ENCODE peak calls at places on chromosomes 12 and 14, in ten cellular contexts. C, R, W, K, H, D, J, E, Q and Y are unnamed samples.

GRCh38 chr14:69312608-69313007 is 52.6 kb downstream of the GALNT16 start:
- DNase-seq in D (no peak), W (no peak), K (no peak), Q (no peak), E (no peak), R (no peak), C (no peak), J (no peak), H (no peak), Y (no peak)

GRCh38 chr12:87704374-87704773 is 324.8 kb downstream of the C12orf50 start:
- DNase-seq in C (no peak), J (no peak), D (no peak), H (no peak), R (no peak), E (no peak), Q (no peak), K (no peak), W (no peak), Y (no peak)

GRCh38 chr12:104890463-104891096 is 67.5 kb downstream of the SLC41A2 start:
- DNase-seq in J (no peak), H (no peak), D (no peak), K (no peak), E (no peak), W (no peak), R (no peak), Q (no peak), C (no peak), Y (no peak)

GRCh38 chr12:99372257-99372933 is 275.2 kb upstream of the GARIN6 start:
- DNase-seq in W (no peak), R (no peak), K (no peak), D (no peak), E (no peak), Q (no peak), H (no peak), C (no peak), J (no peak), Y (no peak)

GRCh38 chr14:66281036-66281776 is 205.0 kb upstream of the CCDC196 start:
- DNase-seq in H (peak), R (no peak), D (no peak), Q (peak), J (no peak), C (no peak), W (peak), E (no peak), K (no peak), Y (no peak)

GRCh38 chr12:64608901-64609542 is 1.3 kb upstream of the RASSF3 start:
- DNase-seq in R (no peak), D (no peak), W (no peak), H (no peak), C (peak), Q (no peak), K (no peak), E (peak), J (no peak), Y (peak)

GRCh38 chr12:68259318-68259940 is 6.0 kb upstream of the IL22 start:
- DNase-seq in R (no peak), E (no peak), J (no peak), K (peak), Q (no peak), C (peak), W (no peak), D (no peak), H (no peak), Y (no peak)

GRCh38 chr12:53214687-53215455 is 7.8 kb upstream of the ITGB7 start:
- DNase-seq in R (no peak), H (no peak), D (no peak), J (no peak), K (no peak), W (peak), C (no peak), Q (no peak), E (peak), Y (no peak)

GRCh38 chr12:103456006-103456405 is 39.8 kb downstream of the C12orf42 start:
- DNase-seq in E (no peak), C (no peak), R (no peak), K (no peak), H (no peak), J (no peak), Q (no peak), D (no peak), W (no peak), Y (no peak)

GRCh38 chr14:64715146-64715627 is 11.0 kb downstream of the PLEKHG3 start:
- DNase-seq in W (no peak), J (no peak), K (no peak), C (no peak), E (no peak), R (no peak), D (no peak), H (no peak), Q (peak), Y (no peak)

GRCh38 chr12:42967850-42968249 is 378.3 kb upstream of the PRICKLE1 start:
- DNase-seq in D (no peak), R (no peak), Q (no peak), E (no peak), W (no peak), C (no peak), J (no peak), H (no peak), K (no peak), Y (no peak)

GRCh38 chr14:68789002-68789797 is 3.7 kb downstream of the ZFP36L1 start:
- DNase-seq in R (no peak), E (peak), W (peak), J (peak), Q (peak), K (no peak), D (peak), C (peak), H (peak), Y (peak)

GRCh38 chr14:29403091-29403490 is 524.6 kb downstream of the PRKD1 start:
- DNase-seq in R (no peak), D (no peak), E (no peak), C (no peak), J (no peak), Q (no peak), K (no peak), W (no peak), H (no peak), Y (no peak)

GRCh38 chr14:84937449-84937848 is 592.5 kb upstream of the FLRT2 start:
- DNase-seq in J (no peak), K (no peak), E (no peak), W (no peak), Q (no peak), R (no peak), D (no peak), C (no peak), H (peak), Y (no peak)

GRCh38 chr12:124562796-124563181 is 4.6 kb downstream of the NCOR2 start:
- DNase-seq in Q (no peak), D (no peak), R (no peak), E (no peak), K (no peak), W (no peak), H (no peak), J (no peak), C (no peak), Y (no peak)

GRCh38 chr12:103840399-103840880 is 594 bp downstream of the NT5DC3 start:
- DNase-seq in C (no peak), E (peak), W (peak), Q (peak), K (no peak), H (peak), D (peak), J (no peak), R (no peak), Y (no peak)

GRCh38 chr12:130154276-130154675 is 8.0 kb upstream of the FZD10 start:
- DNase-seq in K (no peak), E (no peak), R (no peak), J (no peak), D (no peak), C (no peak), W (no peak), H (no peak), Q (no peak), Y (no peak)

GRCh38 chr12:29634057-29634456 is 136.6 kb upstream of the OVCH1 start:
- DNase-seq in E (no peak), J (no peak), R (no peak), K (no peak), Q (no peak), H (no peak), W (no peak), C (no peak), D (no peak), Y (no peak)

GRCh38 chr12:31106101-31106803 is 32.6 kb downstream of the DDX11 start:
- DNase-seq in H (no peak), W (no peak), J (no peak), K (no peak), Q (no peak), R (no peak), E (no peak), D (no peak), C (no peak), Y (no peak)

GRCh38 chr12:13133886-13134285 is 30.4 kb upstream of the GSG1 start:
- DNase-seq in Q (no peak), R (no peak), W (no peak), K (no peak), H (no peak), E (no peak), D (no peak), J (no peak), C (no peak), Y (no peak)

GRCh38 chr12:1749019-1749418 is 58.1 kb downstream of the ADIPOR2 start:
- DNase-seq in Q (no peak), D (no peak), K (no peak), W (no peak), J (no peak), H (no peak), E (no peak), C (no peak), R (no peak), Y (no peak)

GRCh38 chr12:129716825-129717224 is 187.0 kb downstream of the TMEM132D start:
- DNase-seq in J (no peak), D (no peak), W (no peak), K (no peak), H (no peak), Q (no peak), R (no peak), C (no peak), E (no peak), Y (no peak)

GRCh38 chr12:54017027-54017788 is 8.4 kb downstream of the HOXC8 start:
- DNase-seq in E (no peak), K (no peak), R (no peak), H (no peak), D (no peak), C (peak), Q (no peak), W (no peak), J (no peak), Y (no peak)

GRCh38 chr14:74979442-74980397 is 23.0 kb upstream of the EIF2B2 start:
- DNase-seq in W (no peak), R (no peak), J (no peak), H (no peak), Q (no peak), E (no peak), K (no peak), C (peak), D (no peak), Y (no peak)

GRCh38 chr12:59698599-59698998 is 102.8 kb downstream of the SLC16A7 start:
- DNase-seq in J (no peak), K (peak), R (peak), C (no peak), W (no peak), E (no peak), D (no peak), Q (no peak), H (no peak), Y (no peak)

GRCh38 chr14:20343855-20344205 is 395 bp downstream of the PARP2 start:
- DNase-seq in H (no peak), J (no peak), W (no peak), R (no peak), D (no peak), Q (no peak), E (no peak), K (no peak), C (no peak), Y (no peak)

GRCh38 chr12:4214912-4215861 is 58.4 kb upstream of the CCND2 start:
- DNase-seq in W (peak), K (no peak), Q (peak), D (peak), E (no peak), J (peak), H (no peak), C (no peak), R (no peak), Y (peak)

GRCh38 chr14:43687866-43688265 is 819.2 kb downstream of the FSCB start:
- DNase-seq in R (no peak), E (no peak), C (peak), K (no peak), H (no peak), W (no peak), Q (no peak), D (no peak), J (no peak), Y (no peak)

GRCh38 chr14:67734675-67735074 is 33.0 kb downstream of the RDH12 start:
- DNase-seq in K (no peak), E (no peak), R (no peak), C (no peak), J (no peak), W (no peak), Q (no peak), D (no peak), H (no peak), Y (no peak)

GRCh38 chr12:93750056-93750455 is 72.9 kb downstream of the CRADD start:
- DNase-seq in J (no peak), H (no peak), W (no peak), E (no peak), C (no peak), K (no peak), R (no peak), Q (no peak), D (no peak), Y (no peak)

GRCh38 chr12:26651566-26652188 is 181.3 kb downstream of the ITPR2 start:
- DNase-seq in C (peak), J (peak), D (no peak), Q (peak), H (peak), K (no peak), E (peak), R (no peak), W (no peak), Y (no peak)

GRCh38 chr12:96249196-96250118 is 55.3 kb downstream of the ELK3 start:
- DNase-seq in Q (peak), E (no peak), C (no peak), D (no peak), W (peak), H (no peak), J (no peak), R (no peak), K (no peak), Y (no peak)

GRCh38 chr12:28569698-28570411 is 379.6 kb downstream of the CCDC91 start:
- DNase-seq in H (no peak), E (no peak), C (peak), K (no peak), R (peak), W (no peak), Q (no peak), D (no peak), J (no peak), Y (no peak)

GRCh38 chr12:57488397-57489156 is 709 bp downstream of the MARS1 start:
- DNase-seq in D (no peak), K (no peak), W (no peak), Q (no peak), J (no peak), R (no peak), H (no peak), E (no peak), C (no peak), Y (no peak)

GRCh38 chr14:23310546-23310945 is 3.9 kb downstream of the BCL2L2 start:
- DNase-seq in K (no peak), C (no peak), Q (no peak), W (no peak), D (no peak), H (no peak), R (no peak), J (no peak), E (no peak), Y (no peak)

GRCh38 chr12:121452356-121453021 is 52.6 kb downstream of the RNF34 start:
- DNase-seq in W (no peak), J (no peak), K (no peak), C (peak), D (peak), E (no peak), Q (peak), H (no peak), R (no peak), Y (peak)

GRCh38 chr12:62629971-62630739 is 163.5 kb downstream of the MON2 start:
- DNase-seq in C (no peak), H (no peak), D (no peak), Q (no peak), J (no peak), K (no peak), W (no peak), E (no peak), R (no peak), Y (no peak)

GRCh38 chr12:16681196-16681595 is 75.2 kb upstream of the LMO3 start:
- DNase-seq in H (no peak), J (no peak), E (no peak), K (no peak), R (no peak), Q (no peak), W (no peak), D (no peak), C (no peak), Y (no peak)

DNA sequence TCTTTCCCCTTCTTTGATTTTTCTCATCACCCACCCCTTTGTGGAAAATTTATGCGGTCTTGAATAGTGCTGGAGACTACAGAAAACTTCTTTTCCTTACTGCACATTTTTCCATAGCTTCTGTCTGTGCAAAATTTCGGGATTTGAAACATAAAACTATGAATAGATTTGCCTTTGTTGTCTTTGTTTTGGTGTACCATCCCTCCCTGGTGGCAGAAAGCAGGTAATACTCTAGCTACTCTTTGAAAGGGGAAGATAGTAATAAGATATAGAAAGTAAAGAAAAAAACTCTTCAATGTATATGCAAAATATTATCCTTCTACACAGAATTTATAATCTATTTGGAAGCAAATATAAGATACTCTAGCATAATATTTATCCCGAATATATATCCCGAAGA is 79.1 kb upstream of the LMO3 start:
- DNase-seq in E (no peak), R (no peak), K (no peak), C (no peak), W (no peak), Q (no peak), D (no peak), J (no peak), H (no peak), Y (no peak)
- TF ChIP-seq CTCF in E (peak), R (no peak), K (no peak), C (peak), W (no peak), Q (no peak), D (no peak), J (no peak), H (peak), Y (no peak)

DNA sequence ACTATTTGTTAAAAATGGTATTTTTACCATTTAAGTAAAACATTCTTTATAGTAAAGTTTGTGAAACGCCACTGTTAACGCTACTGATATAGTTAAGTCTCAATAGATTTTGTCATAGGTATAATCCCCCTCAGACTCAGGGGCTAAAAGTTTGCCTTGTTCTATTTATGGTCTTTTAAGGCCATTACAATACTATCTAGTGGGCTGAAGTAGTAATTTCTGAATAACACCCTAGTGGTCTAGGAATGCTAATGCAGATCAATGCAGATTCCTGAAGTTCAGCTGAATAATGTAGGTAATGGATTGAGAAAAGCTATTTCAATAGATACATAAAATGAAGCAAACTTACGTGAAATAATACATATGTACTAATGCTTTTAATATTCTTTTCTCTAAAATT is 989.3 kb upstream of the NOVA1 start:
- DNase-seq in R (no peak), W (no peak), C (no peak), K (no peak), H (no peak), Q (no peak), J (no peak), E (no peak), D (no peak), Y (no peak)
- TF ChIP-seq CTCF in R (no peak), W (no peak), C (no peak), K (no peak), H (no peak), Q (no peak), J (no peak), E (peak), D (no peak), Y (no peak)

GRCh38 chr12:9910716-9911421 is 21.3 kb downstream of the CLEC2A start:
- DNase-seq in D (no peak), W (no peak), Q (no peak), C (no peak), J (no peak), H (no peak), E (no peak), K (no peak), R (no peak), Y (no peak)

GRCh38 chr12:9909724-9910123 is 22.4 kb downstream of the CLEC2A start:
- DNase-seq in E (no peak), W (no peak), Q (no peak), R (no peak), J (no peak), C (no peak), D (no peak), H (no peak), K (no peak), Y (no peak)

GRCh38 chr12:9907769-9908168 is 24.4 kb downstream of the CLEC2A start:
- DNase-seq in K (no peak), D (no peak), Q (no peak), H (no peak), W (no peak), R (no peak), E (no peak), C (no peak), J (no peak), Y (no peak)

GRCh38 chr12:9908350-9908749 is 23.8 kb downstream of the CLEC2A start:
- DNase-seq in H (no peak), C (no peak), K (no peak), D (no peak), R (no peak), W (no peak), J (no peak), E (no peak), Q (no peak), Y (no peak)

DNA sequence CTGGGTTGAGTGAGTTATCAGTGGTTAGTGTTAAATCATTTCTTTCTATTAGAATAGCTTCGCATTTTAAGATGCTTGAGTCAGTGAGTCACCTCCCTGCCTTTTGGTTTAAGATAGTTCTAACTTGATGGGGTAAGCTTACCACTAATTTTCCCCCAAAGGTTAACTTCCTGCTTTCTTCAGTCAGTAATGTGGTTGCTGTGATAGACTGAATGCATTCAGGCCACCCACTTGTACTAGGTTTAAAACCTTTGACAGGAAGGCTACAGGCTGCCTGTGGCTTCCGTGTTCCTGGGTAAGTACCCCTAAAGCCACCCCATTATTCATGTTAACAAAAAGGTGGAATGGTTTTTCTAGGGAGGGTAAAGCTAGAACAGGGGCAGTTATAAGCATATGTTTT is 25.3 kb downstream of the CLEC2A start:
- DNase-seq in Q (no peak), W (no peak), K (no peak), D (no peak), H (no peak), C (no peak), E (no peak), R (no peak), J (no peak), Y (no peak)
- TF ChIP-seq CTCF in Q (no peak), W (no peak), K (no peak), D (no peak), H (no peak), C (no peak), E (no peak), R (no peak), J (no peak), Y (no peak)

GRCh38 chr12:2752676-2753371 is 41.9 kb upstream of the FKBP4 start:
- DNase-seq in C (peak), Q (peak), J (peak), R (no peak), E (peak), H (peak), K (no peak), W (peak), D (peak), Y (peak)
- TF ChIP-seq CTCF in C (no peak), Q (no peak), J (no peak), R (no peak), E (no peak), H (no peak), K (peak), W (peak), D (no peak), Y (no peak)

GRCh38 chr14:22003471-22003870 is 329.9 kb upstream of the OR4E1 start:
- DNase-seq in J (no peak), W (no peak), K (no peak), D (no peak), R (no peak), H (no peak), C (no peak), E (no peak), Q (no peak), Y (no peak)

GRCh38 chr14:21999400-21999799 is 325.8 kb upstream of the OR4E1 start:
- DNase-seq in Q (no peak), D (no peak), E (no peak), C (no peak), W (no peak), H (no peak), R (no peak), K (no peak), J (no peak), Y (no peak)

GRCh38 chr14:22007278-22008097 is 333.9 kb upstream of the OR4E1 start:
- DNase-seq in Q (no peak), K (no peak), W (no peak), H (no peak), J (no peak), D (no peak), E (no peak), R (no peak), C (no peak), Y (no peak)

GRCh38 chr14:22008098-22008412 is 334.4 kb upstream of the OR4E1 start:
- DNase-seq in D (no peak), H (no peak), E (no peak), R (no peak), K (no peak), W (no peak), C (no peak), J (no peak), Q (no peak), Y (no peak)

GRCh38 chr14:22002860-22003284 is 329.3 kb upstream of the OR4E1 start:
- DNase-seq in J (no peak), Q (no peak), K (no peak), D (no peak), C (no peak), H (no peak), E (peak), W (no peak), R (no peak), Y (no peak)
- TF ChIP-seq CTCF in J (no peak), Q (no peak), K (no peak), D (no peak), C (peak), H (no peak), E (peak), W (peak), R (no peak), Y (peak)

GRCh38 chr14:59482471-59483331 is 1.5 kb downstream of the L3HYPDH start:
- DNase-seq in K (peak), H (peak), E (no peak), R (peak), W (no peak), D (no peak), J (no peak), C (peak), Q (peak), Y (no peak)
- TF ChIP-seq CTCF in K (no peak), H (no peak), E (no peak), R (no peak), W (no peak), D (no peak), J (no peak), C (no peak), Q (no peak), Y (no peak)